ENCODE peak calls at places on chromosomes 3 and 15, in eight cellular contexts. I is fibroblast of lung; P is heart right ventricle; J is AG08395; A is LoVo; R is CD8-positive, alpha-beta T cell; B is cardiac fibroblast; D is NCI-H1092 treated with DMSO at 0.1 percent for 48 hours. Z is an unnamed sample.

GRCh38 chr3:128763967-128764366 is 38.0 kb downstream of the RAB7A start:
- DNase-seq in I (no peak), P (no peak), J (no peak), A (no peak), R (no peak), B (no peak), D (no peak), Z (no peak)

GRCh38 chr3:134009345-134010000 is 20.3 kb downstream of the SLCO2A1 start:
- DNase-seq in I (peak; percentile 28), P (no peak), J (peak; percentile 68), A (no peak), R (no peak), B (peak; percentile 56), D (no peak), Z (no peak)

GRCh38 chr3:46628980-46629379 is 16.7 kb downstream of the FAM240A start:
- DNase-seq in I (peak; percentile 67), P (no peak), J (peak; percentile 30), A (no peak), R (no peak), B (peak; percentile 12), D (no peak), Z (no peak)

GRCh38 chr3:148992027-148992634 is 791 bp downstream of the GYG1 start:
- DNase-seq in I (peak; percentile 34), P (peak; percentile 59), J (peak; percentile 49), A (peak; percentile 34), R (no peak), B (peak; percentile 41), D (peak; percentile 6), Z (peak; percentile 71)

GRCh38 chr3:127786358-127787070 is 35.8 kb downstream of the MGLL start:
- DNase-seq in I (peak; percentile 83), P (peak; percentile 85), J (peak; percentile 75), A (no peak), R (no peak), B (peak; percentile 61), D (peak; percentile 98), Z (peak; percentile 67)

GRCh38 chr3:30631237-30631961 is 25.0 kb downstream of the TGFBR2 start:
- DNase-seq in I (peak; percentile 63), P (no peak), J (no peak), A (peak; percentile 71), R (no peak), B (peak; percentile 52), D (no peak), Z (peak; percentile 46)

GRCh38 chr15:63484433-63484832 is 20.0 kb upstream of the USP3 start:
- DNase-seq in I (no peak), P (no peak), J (no peak), A (no peak), R (no peak), B (no peak), D (no peak), Z (no peak)

GRCh38 chr3:158532099-158532734 is 38.8 kb upstream of the MLF1 start:
- DNase-seq in I (peak; percentile 80), P (no peak), J (peak; percentile 51), A (peak; percentile 35), R (no peak), B (peak; percentile 78), D (peak; percentile 28), Z (peak; percentile 32)

GRCh38 chr3:124351430-124352142 is 359.7 kb upstream of the ROPN1 start:
- DNase-seq in I (peak; percentile 80), P (no peak), J (peak; percentile 88), A (peak; percentile 29), R (no peak), B (peak; percentile 74), D (peak; percentile 76), Z (peak; percentile 66)

GRCh38 chr3:111592143-111592542 is 3.0 kb downstream of the ZBED2 start:
- DNase-seq in I (no peak), P (no peak), J (no peak), A (no peak), R (no peak), B (no peak), D (no peak), Z (no peak)

GRCh38 chr3:105526349-105527111 is 159.8 kb downstream of the ALCAM start:
- DNase-seq in I (peak; percentile 25), P (no peak), J (no peak), A (no peak), R (no peak), B (no peak), D (peak; percentile 49), Z (no peak)

GRCh38 chr3:146589899-146590508 is 15.1 kb downstream of the PLSCR5 start:
- DNase-seq in I (peak; percentile 72), P (no peak), J (peak; percentile 41), A (peak; percentile 47), R (no peak), B (peak; percentile 70), D (peak; percentile 43), Z (peak; percentile 43)

GRCh38 chr3:126259411-126260391 is 79.3 kb upstream of the ALDH1L1 start:
- DNase-seq in I (peak; percentile 41), P (peak; percentile 76), J (peak; percentile 55), A (no peak), R (no peak), B (peak; percentile 60), D (no peak), Z (no peak)

GRCh38 chr3:4515896-4516295 is 22.7 kb downstream of the ITPR1 start:
- DNase-seq in I (no peak), P (no peak), J (no peak), A (no peak), R (no peak), B (no peak), D (no peak), Z (no peak)

GRCh38 chr15:25947336-25948080 is 84.4 kb upstream of the ATP10A start:
- DNase-seq in I (no peak), P (no peak), J (no peak), A (no peak), R (no peak), B (no peak), D (peak; percentile 77), Z (no peak)

GRCh38 chr3:126857928-126858327 is 125.0 kb upstream of the PLXNA1 start:
- DNase-seq in I (no peak), P (no peak), J (no peak), A (no peak), R (no peak), B (no peak), D (no peak), Z (no peak)